ENCODE peak calls at places on chromosome 6, in ten cellular contexts. C is IMR-90; H is kidney epithelial cell; Y is HL-60; F is adipocyte; B is CD4-positive, alpha-beta T cell; X is NT2/D1; D is lower lobe of right lung; Q is prostate gland; E is fibroblast of lung. L is an unnamed sample. For H3K27me3, the result is how much of the 10 kb centered on the place peaks cover.

GRCh38 chr6:10962673-10963072 is 75.8 kb downstream of the SYCP2L start:
- DNase-seq in F (peak), Y (no peak), C (peak), D (no peak), Q (no peak), E (peak), B (no peak), X (no peak), H (no peak), L (no peak)

GRCh38 chr6:163837681-163838431 is 423.3 kb downstream of the QKI start:
- DNase-seq in D (no peak), F (no peak), Y (no peak), Q (no peak), B (no peak), H (no peak), X (no peak), C (peak), E (peak), L (no peak)

GRCh38 chr6:127893541-127893940 is 7.3 kb downstream of the THEMIS start:
- DNase-seq in C (no peak), Q (no peak), F (no peak), H (no peak), B (no peak), Y (no peak), X (no peak), D (no peak), E (no peak), L (no peak)

GRCh38 chr6:74128536-74128935 is 432.5 kb downstream of the CD109 start:
- DNase-seq in Q (no peak), B (no peak), F (peak), C (peak), E (peak), Y (no peak), H (no peak), X (no peak), D (no peak), L (no peak)

GRCh38 chr6:40244684-40245083 is 310.4 kb upstream of the MOCS1 start:
- DNase-seq in Y (no peak), H (no peak), X (no peak), D (no peak), F (no peak), B (no peak), E (no peak), Q (no peak), C (no peak), L (no peak)

GRCh38 chr6:89254569-89254968 is 37.4 kb upstream of the GABRR1 start:
- DNase-seq in Q (no peak), E (no peak), F (no peak), D (no peak), B (no peak), H (no peak), Y (no peak), C (no peak), X (no peak), L (no peak)

GRCh38 chr6:80637312-80637711 is 530.8 kb downstream of the BCKDHB start:
- DNase-seq in E (peak), Q (no peak), D (no peak), Y (no peak), F (no peak), C (peak), H (no peak), X (no peak), B (no peak), L (no peak)

GRCh38 chr6:96015321-96015790 is 418 bp upstream of the FUT9 start:
- DNase-seq in B (no peak), H (peak), Y (no peak), D (no peak), X (no peak), C (no peak), E (no peak), Q (no peak), F (no peak), L (peak)

GRCh38 chr6:36387440-36388303 is at the start of gene ETV7:
- DNase-seq in H (no peak), X (no peak), D (peak), Y (no peak), E (peak), B (peak), Q (peak), F (peak), C (peak), L (no peak)

GRCh38 chr6:38933426-38933825 is 115.2 kb upstream of the GLP1R start:
- DNase-seq in H (peak), X (no peak), D (no peak), E (peak), C (peak), Y (no peak), B (no peak), Q (no peak), F (peak), L (peak)

GRCh38 chr6:6870914-6871313 is 236.8 kb upstream of the RREB1 start:
- DNase-seq in Y (no peak), C (no peak), X (no peak), E (no peak), Q (no peak), B (no peak), H (no peak), D (no peak), F (no peak), L (no peak)

GRCh38 chr6:149075616-149076354 is 241.7 kb upstream of the TAB2 start:
- DNase-seq in E (peak), F (peak), Y (no peak), X (no peak), B (no peak), D (no peak), Q (no peak), C (peak), H (no peak), L (no peak)

GRCh38 chr6:8551386-8551785 is 116.0 kb upstream of the SLC35B3 start:
- DNase-seq in C (no peak), B (no peak), D (no peak), E (no peak), X (no peak), Q (no peak), F (no peak), Y (no peak), H (no peak), L (no peak)

GRCh38 chr6:83708546-83708969 is 343 bp downstream of the SNAP91 start:
- DNase-seq in D (peak), Q (peak), E (peak), B (no peak), Y (no peak), C (no peak), F (peak), H (no peak), X (no peak), L (peak)

GRCh38 chr6:105804436-105804835 is 281.7 kb upstream of the PRDM1 start:
- DNase-seq in B (no peak), F (peak), H (no peak), E (peak), C (peak), Q (no peak), Y (no peak), D (no peak), X (no peak), L (no peak)

GRCh38 chr6:110482774-110483400 is 6.5 kb upstream of the SLC22A16 start:
- DNase-seq in F (no peak), Q (no peak), B (no peak), E (peak), H (no peak), D (no peak), X (no peak), C (no peak), Y (peak), L (no peak)

GRCh38 chr6:142316791-142317368 is 15.1 kb downstream of the ADGRG6 start:
- DNase-seq in Y (no peak), H (no peak), F (no peak), X (no peak), D (no peak), B (no peak), Q (no peak), E (no peak), C (no peak), L (no peak)

GRCh38 chr6:155103816-155104366 is 108.8 kb downstream of the TIAM2 start:
- DNase-seq in C (no peak), E (no peak), Q (no peak), B (no peak), X (no peak), F (no peak), Y (no peak), H (no peak), D (no peak), L (no peak)

GRCh38 chr6:13559251-13559650 is 15.2 kb upstream of the SIRT5 start:
- DNase-seq in Q (no peak), B (no peak), C (no peak), Y (no peak), H (no peak), X (no peak), F (no peak), E (no peak), D (no peak), L (no peak)

GRCh38 chr6:121436172-121436965 is 923 bp downstream of the GJA1 start:
- DNase-seq in D (no peak), H (no peak), Q (peak), Y (no peak), F (peak), C (no peak), B (no peak), X (no peak), E (peak), L (no peak)

GRCh38 chr6:48610846-48611245 is 499.8 kb upstream of the PTCHD4 start:
- DNase-seq in Y (no peak), Q (no peak), F (peak), X (no peak), B (no peak), D (no peak), C (peak), E (peak), H (no peak), L (no peak)

GRCh38 chr6:72621243-72622093 is at the start of gene KCNQ5:
- DNase-seq in E (no peak), C (no peak), X (no peak), Y (no peak), D (peak), H (no peak), Q (no peak), B (peak), F (peak), L (peak)
- H3K27me3 ChIP-seq in E (under half), C (under half), X (half or more), Y (under half), D (under half), H (under half), Q (under half), B (under half), F (under half), L (under half)

DNA sequence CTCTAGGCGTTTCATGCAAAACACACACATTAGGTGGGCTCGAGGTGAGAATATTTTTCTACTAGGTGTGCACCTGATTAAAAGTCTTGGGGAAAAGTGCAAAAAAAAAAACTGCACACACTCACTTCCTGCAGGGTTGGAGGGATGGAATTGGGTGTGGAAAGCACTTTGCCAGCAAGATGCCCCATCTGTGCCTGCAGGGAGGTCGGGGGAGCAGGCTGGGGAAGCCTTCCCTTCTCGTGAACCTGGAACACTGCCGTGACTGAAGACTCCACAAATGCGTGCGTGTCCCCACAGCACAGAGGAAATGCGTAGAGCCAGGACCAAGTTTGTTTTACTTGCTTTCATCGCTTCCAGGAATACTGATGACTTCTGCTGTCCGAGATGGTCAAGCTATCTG is 56.3 kb downstream of the PSMG4 start:
- DNase-seq in B (no peak), E (no peak), Y (no peak), D (no peak), C (no peak), Q (no peak), F (no peak), H (no peak), X (no peak), L (no peak)
- H3K27me3 ChIP-seq in B (under half), E (under half), Y (under half), D (under half), C (half or more), Q (under half), F (under half), H (under half), X (under half), L (under half)

GRCh38 chr6:123808556-123808955 is 4.9 kb downstream of the NKAIN2 start:
- DNase-seq in E (no peak), C (no peak), H (peak), Q (no peak), Y (no peak), X (no peak), F (no peak), B (no peak), D (no peak), L (no peak)
- H3K27me3 ChIP-seq in E (under half), C (under half), H (under half), Q (under half), Y (under half), X (under half), F (under half), B (under half), D (under half), L (under half)

GRCh38 chr6:2630891-2631458 is 119.7 kb downstream of the MYLK4 start:
- DNase-seq in F (peak), C (peak), Y (no peak), D (no peak), E (peak), Q (no peak), X (no peak), H (no peak), B (no peak), L (no peak)
- H3K27me3 ChIP-seq in F (under half), C (under half), Y (under half), D (under half), E (under half), Q (under half), X (under half), H (under half), B (under half), L (under half)

DNA sequence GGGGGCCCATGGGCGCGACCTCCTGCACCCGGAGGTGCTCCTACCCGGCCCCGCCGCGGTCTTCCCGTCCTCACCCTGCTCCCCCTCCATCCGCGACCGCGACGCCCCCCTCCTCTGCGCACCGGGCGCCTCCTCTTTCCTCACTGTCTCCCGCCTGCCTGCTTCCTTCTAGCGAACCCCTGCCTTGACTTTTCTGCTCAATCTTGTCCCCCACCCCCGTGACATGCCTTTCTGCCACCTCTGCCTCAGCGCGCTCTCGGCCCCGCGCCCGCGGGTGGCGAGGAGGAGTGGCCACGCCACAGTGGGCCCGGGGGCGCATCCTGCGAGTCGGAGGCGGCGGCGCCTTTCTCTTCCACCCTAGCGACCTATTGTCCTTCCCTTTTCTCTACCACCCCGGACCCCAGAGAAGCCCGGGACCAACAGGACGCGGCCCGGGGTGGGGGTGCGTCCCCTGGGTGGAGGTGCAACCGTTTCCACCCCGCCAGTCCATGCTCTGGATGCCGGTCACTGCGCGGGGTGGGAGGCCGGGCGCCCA is 2.1 kb downstream of the PDE10A start:
- DNase-seq in X (no peak), C (no peak), B (no peak), E (no peak), H (no peak), Q (no peak), Y (no peak), D (no peak), F (no peak), L (no peak)
- H3K27me3 ChIP-seq in X (half or more), C (under half), B (half or more), E (under half), H (under half), Q (under half), Y (half or more), D (half or more), F (half or more), L (half or more)